ENCODE peak calls at places on chromosomes 7 and 10, in five cellular contexts. P is M059J, X is HEK293T, Y is astrocyte of the hippocampus, T is HuH-7.5. Z is an unnamed sample.

GRCh38 chr7:127252736-127253288 is at the start of gene GRM8:
- DNase-seq in P (peak; percentile 20), X (peak; percentile 63), Y (peak; percentile 63), T (peak; percentile 70), Z (peak; percentile 59)

GRCh38 chr7:103857435-103857834 is 132.0 kb downstream of the RELN start:
- DNase-seq in P (peak; percentile 2), X (no peak), Y (no peak), T (no peak), Z (no peak)

GRCh38 chr7:30650455-30650854 is 31.8 kb downstream of the CRHR2 start:
- DNase-seq in P (no peak), X (no peak), Y (no peak), T (no peak), Z (no peak)

GRCh38 chr7:17849504-17849903 is 90.8 kb downstream of the SNX13 start:
- DNase-seq in P (peak; percentile 60), X (no peak), Y (peak; percentile 81), T (no peak), Z (no peak)

GRCh38 chr7:115217373-115217772 is 295.5 kb downstream of the MDFIC start:
- DNase-seq in P (no peak), X (no peak), Y (no peak), T (no peak), Z (no peak)

GRCh38 chr10:43689007-43689491 is 40.4 kb upstream of the ZNF32 start:
- DNase-seq in P (no peak), X (no peak), Y (no peak), T (no peak), Z (no peak)

GRCh38 chr7:48168159-48168558 is 3.1 kb upstream of the ABCA13 start:
- DNase-seq in P (peak; percentile 78), X (no peak), Y (peak; percentile 39), T (no peak), Z (no peak)

GRCh38 chr10:5575482-5576153 is 50.9 kb downstream of the CALML3 start:
- DNase-seq in P (peak; percentile 69), X (no peak), Y (peak; percentile 62), T (no peak), Z (peak; percentile 53)

GRCh38 chr10:60901561-60902235 is 42.3 kb downstream of the RHOBTB1 start:
- DNase-seq in P (peak; percentile 8), X (no peak), Y (peak; percentile 40), T (no peak), Z (no peak)

GRCh38 chr10:77837248-77837924 is 89.2 kb downstream of the DLG5 start:
- DNase-seq in P (peak; percentile 22), X (peak; percentile 46), Y (peak; percentile 62), T (no peak), Z (no peak)

GRCh38 chr10:43885842-43886241 is 237.2 kb upstream of the ZNF32 start:
- DNase-seq in P (no peak), X (no peak), Y (no peak), T (no peak), Z (no peak)

GRCh38 chr10:71431216-71431944 is 34.7 kb downstream of the CDH23 start:
- DNase-seq in P (no peak), X (no peak), Y (no peak), T (no peak), Z (peak; percentile 60)

GRCh38 chr7:2180081-2180480 is 52.7 kb downstream of the MAD1L1 start:
- DNase-seq in P (no peak), X (no peak), Y (peak; percentile 21), T (no peak), Z (no peak)

GRCh38 chr10:4656576-4657194 is 169.3 kb upstream of the AKR1E2 start:
- DNase-seq in P (peak; percentile 56), X (peak; percentile 39), Y (peak; percentile 82), T (no peak), Z (no peak)

GRCh38 chr10:121185816-121186215 is 334.7 kb downstream of the WDR11 start:
- DNase-seq in P (no peak), X (no peak), Y (no peak), T (no peak), Z (no peak)

GRCh38 chr7:84271550-84271949 is 77.0 kb upstream of the SEMA3A start:
- DNase-seq in P (peak; percentile 9), X (no peak), Y (no peak), T (no peak), Z (no peak)

GRCh38 chr7:158926348-158926747 is 70.0 kb downstream of the DYNC2I1 start:
- DNase-seq in P (no peak), X (peak; percentile 3), Y (no peak), T (no peak), Z (no peak)

GRCh38 chr10:84256510-84257342 is 11.9 kb downstream of the RGR start:
- DNase-seq in P (peak; percentile 49), X (no peak), Y (peak; percentile 60), T (no peak), Z (peak; percentile 84)

GRCh38 chr7:117766915-117767314 is 106.3 kb downstream of the CTTNBP2 start:
- DNase-seq in P (no peak), X (no peak), Y (no peak), T (no peak), Z (no peak)

Z was measured in sciatic nerve.